ENCODE peak calls at places on chromosome 1, in seven cellular contexts. T, N, O, U, R, S and P are unnamed samples.

GRCh38 chr1:228647523-228648444 is 87.5 kb upstream of the RHOU start:
- DNase-seq in T (no peak), N (peak), O (peak), U (peak), R (peak), S (peak), P (peak)

GRCh38 chr1:58401991-58402390 is 144.5 kb downstream of the OMA1 start:
- DNase-seq in T (no peak), N (no peak), O (no peak), U (no peak), R (no peak), S (no peak), P (no peak)

GRCh38 chr1:24141311-24141997 is 1.5 kb downstream of the IL22RA1 start:
- DNase-seq in T (no peak), N (no peak), O (no peak), U (no peak), R (no peak), S (no peak), P (no peak)

GRCh38 chr1:180040034-180040433 is 85.4 kb downstream of the CEP350 start:
- DNase-seq in T (no peak), N (no peak), O (no peak), U (no peak), R (no peak), S (peak), P (no peak)

GRCh38 chr1:113868387-113869083 is 3.0 kb downstream of the PTPN22 start:
- DNase-seq in T (no peak), N (no peak), O (no peak), U (no peak), R (no peak), S (peak), P (no peak)

GRCh38 chr1:218024211-218024720 is 260.8 kb upstream of the RRP15 start:
- DNase-seq in T (no peak), N (no peak), O (no peak), U (no peak), R (no peak), S (no peak), P (no peak)

GRCh38 chr1:235008239-235008638 is 120.4 kb downstream of the TOMM20 start:
- DNase-seq in T (no peak), N (no peak), O (no peak), U (no peak), R (no peak), S (no peak), P (no peak)

GRCh38 chr1:2289607-2290006 is 61.5 kb downstream of the SKI start:
- DNase-seq in T (no peak), N (no peak), O (no peak), U (no peak), R (no peak), S (no peak), P (no peak)

GRCh38 chr1:99004270-99005141 is at the start of gene PLPPR5:
- DNase-seq in T (no peak), N (no peak), O (no peak), U (no peak), R (peak), S (no peak), P (no peak)

GRCh38 chr1:24928631-24929090 is 1.4 kb downstream of the RUNX3 start:
- DNase-seq in T (no peak), N (peak), O (no peak), U (peak), R (no peak), S (no peak), P (peak)

GRCh38 chr1:248873993-248874671 is 15.2 kb upstream of the ZNF692 start:
- DNase-seq in T (no peak), N (peak), O (peak), U (peak), R (peak), S (no peak), P (peak)

GRCh38 chr1:206041640-206042039 is 11.3 kb upstream of the RHEX start:
- DNase-seq in T (no peak), N (peak), O (no peak), U (no peak), R (peak), S (no peak), P (peak)

GRCh38 chr1:29676496-29676895 is 440.2 kb downstream of the PTPRU start:
- DNase-seq in T (no peak), N (no peak), O (peak), U (no peak), R (no peak), S (no peak), P (no peak)

GRCh38 chr1:145720556-145720877 is 1.2 kb downstream of the CD160 start:
- DNase-seq in T (peak), N (no peak), O (no peak), U (no peak), R (no peak), S (peak), P (no peak)

GRCh38 chr1:20124451-20125057 is 5.2 kb upstream of the PLA2G2D start:
- DNase-seq in T (peak), N (no peak), O (no peak), U (peak), R (peak), S (peak), P (peak)

GRCh38 chr1:169086603-169087455 is 19.7 kb upstream of the ATP1B1 start:
- DNase-seq in T (no peak), N (no peak), O (no peak), U (no peak), R (peak), S (peak), P (no peak)

GRCh38 chr1:24117722-24118409 is 5.9 kb upstream of the MYOM3 start:
- DNase-seq in T (no peak), N (no peak), O (no peak), U (peak), R (peak), S (peak), P (no peak)

GRCh38 chr1:76677775-76678405 is 189.4 kb upstream of the ST6GALNAC5 start:
- DNase-seq in T (no peak), N (no peak), O (no peak), U (no peak), R (no peak), S (no peak), P (no peak)

GRCh38 chr1:150981805-150982712 is at the start of gene ANXA9:
- DNase-seq in T (no peak), N (no peak), O (no peak), U (peak), R (peak), S (no peak), P (no peak)

GRCh38 chr1:194277927-194278326 is 1091.5 kb upstream of the B3GALT2 start:
- DNase-seq in T (no peak), N (no peak), O (no peak), U (no peak), R (no peak), S (no peak), P (no peak)

GRCh38 chr1:59290173-59290954 is 6.5 kb upstream of the FGGY start:
- DNase-seq in T (no peak), N (peak), O (peak), U (peak), R (peak), S (peak), P (peak)

GRCh38 chr1:21292991-21293536 is 2.8 kb upstream of the ECE1 start:
- DNase-seq in T (no peak), N (peak), O (no peak), U (no peak), R (no peak), S (no peak), P (peak)

GRCh38 chr1:182301467-182302198 is 90.0 kb downstream of the GLUL start:
- DNase-seq in T (no peak), N (no peak), O (no peak), U (peak), R (peak), S (peak), P (peak)

GRCh38 chr1:231418741-231419107 is 3.4 kb downstream of the EGLN1 start:
- DNase-seq in T (no peak), N (no peak), O (no peak), U (no peak), R (no peak), S (no peak), P (no peak)
- H3K4me3 ChIP-seq in T (peak), N (peak), O (no peak), U (peak), R (peak), S (peak), P (peak)

DNA sequence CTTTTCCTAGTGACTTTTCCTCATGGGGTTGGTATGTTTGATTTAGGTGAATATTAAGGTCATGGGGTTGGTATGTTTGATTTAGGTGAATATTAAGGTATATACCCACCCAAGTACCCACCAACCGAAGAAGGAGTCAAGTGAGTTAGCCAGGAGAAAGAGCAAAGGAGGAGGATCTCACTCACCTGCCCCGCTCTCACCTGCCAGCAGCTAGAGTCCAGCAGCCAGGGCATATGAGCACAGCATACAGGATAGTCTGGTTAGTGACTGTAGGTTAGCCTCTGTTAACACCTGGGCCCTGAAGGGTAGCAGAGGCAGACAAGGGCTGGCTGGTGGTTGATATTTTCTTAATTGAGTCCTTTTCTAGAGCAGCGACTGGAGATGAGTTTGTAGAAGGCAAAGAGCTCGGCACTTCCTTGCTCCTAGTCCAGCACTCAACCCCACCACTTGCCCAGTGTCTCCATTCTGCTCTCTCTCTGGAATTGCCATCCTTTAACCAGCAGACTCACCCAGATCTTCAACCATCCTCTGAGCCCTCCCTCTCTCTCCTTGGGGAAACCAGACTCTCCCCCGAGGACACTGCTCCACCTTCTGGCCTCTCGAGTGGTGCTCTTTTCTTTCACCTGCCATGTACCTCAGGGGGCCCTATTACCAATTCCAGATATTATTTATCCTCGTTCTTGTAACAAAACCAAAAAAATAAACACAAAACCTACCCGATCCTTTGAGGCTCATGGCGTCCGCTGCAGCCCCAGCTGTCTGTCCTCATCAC is 16.3 kb upstream of the DESI2 start:
- DNase-seq in T (no peak), N (no peak), O (no peak), U (no peak), R (no peak), S (no peak), P (no peak)
- TF ChIP-seq CTCF in T (no peak), N (no peak), O (no peak), U (no peak), R (no peak), S (no peak), P (no peak)

DNA sequence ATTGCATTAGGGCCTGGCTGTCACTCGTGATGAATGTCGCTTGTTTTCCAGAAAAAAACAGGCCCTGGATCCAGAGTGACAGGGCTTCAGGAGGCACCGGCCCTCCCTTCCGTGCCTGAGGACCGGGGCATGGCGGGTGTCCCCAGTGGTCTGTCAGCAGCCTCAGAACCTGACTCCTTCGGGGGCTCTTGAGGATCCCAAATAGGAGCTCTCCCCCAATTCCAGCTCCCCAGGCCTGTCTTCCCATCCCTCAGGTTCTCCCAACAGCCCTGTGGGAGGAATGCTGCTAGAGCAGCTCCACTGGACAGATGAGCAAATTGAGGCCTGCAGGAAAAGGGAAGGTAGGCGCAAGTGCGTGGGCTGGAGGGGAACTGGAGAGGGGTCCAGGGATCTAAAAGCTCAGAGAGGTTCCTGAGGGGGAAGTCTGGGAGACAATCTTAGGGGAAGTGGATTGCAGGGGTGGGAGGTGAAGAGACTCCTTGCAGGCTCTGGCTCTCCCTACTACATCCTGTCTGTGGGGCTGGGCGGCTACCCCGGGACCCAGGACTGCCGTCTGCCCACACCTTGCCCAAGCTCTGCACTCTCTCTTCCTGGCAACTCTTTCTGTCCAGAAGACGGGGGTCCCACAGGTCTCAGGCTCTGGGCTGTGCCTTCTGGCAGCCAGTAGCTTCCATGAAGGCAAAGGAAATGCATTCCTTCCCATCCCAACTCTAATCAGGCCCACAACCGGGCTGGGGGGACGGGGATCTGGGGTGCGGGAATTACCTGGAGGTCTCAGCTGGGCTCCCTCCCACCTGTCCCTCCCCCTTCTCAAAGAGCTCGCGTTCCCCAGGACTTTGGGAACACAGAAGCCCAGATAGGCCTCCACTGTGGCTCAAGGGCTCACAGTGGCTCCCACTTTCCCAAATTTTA is 105.7 kb upstream of the CASZ1 start:
- DNase-seq in T (no peak), N (no peak), O (no peak), U (no peak), R (no peak), S (no peak), P (no peak)
- H3K4me3 ChIP-seq in T (no peak), N (no peak), O (no peak), U (no peak), R (no peak), S (no peak), P (no peak)

GRCh38 chr1:27671964-27672749 is at the start of gene IFI6:
- DNase-seq in T (peak), N (peak), O (peak), U (peak), R (peak), S (peak), P (peak)
- TF ChIP-seq CTCF in T (peak), N (peak), O (peak), U (peak), R (peak), S (peak), P (peak)

DNA sequence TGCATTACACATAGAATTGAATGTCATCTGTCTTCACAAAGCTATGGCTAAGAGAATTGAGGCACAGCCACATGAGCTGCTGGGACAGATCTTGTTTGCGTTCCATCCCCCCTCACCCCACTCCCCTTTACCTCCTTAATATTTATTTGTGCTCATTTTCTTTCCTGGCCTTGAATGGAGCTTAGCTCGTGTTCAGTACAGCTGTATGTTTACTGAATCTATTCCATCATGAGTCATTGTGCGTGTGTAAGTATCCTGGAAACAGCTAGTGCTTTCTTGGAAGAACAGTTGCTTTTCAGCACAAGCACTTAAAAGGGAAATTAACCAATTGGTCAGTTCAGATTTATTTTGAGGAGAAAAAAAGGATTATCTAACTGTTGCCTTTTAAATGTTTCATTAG is 14.7 kb downstream of the PROX1 start:
- DNase-seq in T (no peak), N (no peak), O (no peak), U (no peak), R (no peak), S (peak), P (no peak)
- H3K4me3 ChIP-seq in T (no peak), N (no peak), O (no peak), U (no peak), R (no peak), S (no peak), P (no peak)

GRCh38 chr1:156893048-156893953 is at the start of gene PEAR1:
- DNase-seq in T (no peak), N (no peak), O (no peak), U (no peak), R (no peak), S (no peak), P (no peak)
- TF ChIP-seq CTCF in T (peak), N (no peak), O (no peak), U (no peak), R (no peak), S (peak), P (no peak)

DNA sequence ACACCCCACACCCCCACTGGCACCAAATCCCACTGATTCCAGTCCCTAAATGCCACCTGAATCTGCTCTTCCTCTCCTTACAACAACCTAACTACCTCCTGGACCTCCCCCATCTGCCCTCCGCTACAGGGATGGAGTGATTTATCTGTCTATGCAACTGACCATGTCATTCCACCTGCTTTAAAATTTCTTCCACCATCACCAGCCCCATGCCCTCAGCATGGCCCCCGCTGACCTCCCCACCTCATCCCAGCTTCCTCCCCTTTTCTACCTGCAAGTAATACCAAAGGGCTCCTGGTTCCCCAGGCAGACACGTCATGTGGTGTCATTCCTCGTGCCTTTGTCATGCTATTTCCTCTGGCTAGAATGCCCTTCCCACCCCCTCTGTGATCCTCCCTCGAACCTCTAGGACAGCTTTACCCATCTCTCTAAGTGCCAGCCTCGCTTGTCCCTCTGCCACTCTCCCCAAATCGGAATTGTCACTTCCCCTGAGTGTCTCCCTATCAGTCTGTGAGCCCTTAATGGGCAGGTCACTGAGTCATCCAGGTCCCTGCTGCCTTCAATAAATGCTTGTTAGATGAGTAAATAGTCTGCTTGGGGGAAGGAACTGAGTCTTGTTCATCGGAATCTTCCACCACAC is 3.7 kb downstream of the GJB4 start:
- DNase-seq in T (no peak), N (no peak), O (no peak), U (no peak), R (no peak), S (peak), P (no peak)
- H3K4me3 ChIP-seq in T (no peak), N (no peak), O (no peak), U (no peak), R (no peak), S (no peak), P (no peak)

GRCh38 chr1:8397511-8397910 is 79.6 kb downstream of the SLC45A1 start:
- DNase-seq in T (no peak), N (peak), O (no peak), U (no peak), R (no peak), S (no peak), P (peak)

GRCh38 chr1:8396912-8397406 is 79.0 kb downstream of the SLC45A1 start:
- DNase-seq in T (peak), N (peak), O (no peak), U (peak), R (no peak), S (peak), P (peak)

GRCh38 chr1:8396083-8396911 is 78.4 kb downstream of the SLC45A1 start:
- DNase-seq in T (no peak), N (no peak), O (no peak), U (no peak), R (no peak), S (peak), P (no peak)

GRCh38 chr1:8398086-8398485 is 80.2 kb downstream of the SLC45A1 start:
- DNase-seq in T (no peak), N (no peak), O (no peak), U (no peak), R (no peak), S (no peak), P (no peak)

DNA sequence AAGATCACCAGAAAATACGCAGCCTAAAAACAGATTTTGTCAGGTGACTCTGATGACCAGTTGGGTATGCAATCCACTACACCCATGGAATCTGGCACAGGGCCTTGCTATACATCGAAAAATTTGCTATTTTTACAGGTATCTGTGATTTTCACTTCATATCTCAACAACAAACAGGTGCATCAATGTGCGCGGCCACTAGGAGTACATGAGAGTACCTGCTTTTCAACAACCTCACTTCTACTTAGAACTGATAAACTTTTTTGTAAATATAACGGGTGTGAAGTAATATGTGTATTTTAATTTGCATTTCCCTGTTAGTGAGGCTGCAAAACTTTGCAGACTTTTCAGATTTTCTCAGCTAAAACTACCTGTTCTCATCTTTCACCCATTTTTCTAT is 80.8 kb downstream of the SLC45A1 start:
- DNase-seq in T (no peak), N (peak), O (no peak), U (no peak), R (no peak), S (no peak), P (peak)
- TF ChIP-seq CTCF in T (no peak), N (peak), O (no peak), U (peak), R (peak), S (no peak), P (no peak)